ENCODE peak calls at places on chromosomes 4 and X, in nine cellular contexts. One of them, this sample, is unnamed.

GRCh38 chrX:123859409-123859827 is 435 bp upstream of the XIAP start:
- DNase-seq in posterior vena cava: no peak
- DNase-seq in frontal cortex: peak
- DNase-seq in foreskin fibroblast: no peak
- DNase-seq in activated T-cell treated with anti-CD3 and anti-CD28 coated beads for 4 hours: peak
- DNase-seq in ecto neural progenitor cell: no peak
- DNase-seq in T47D: peak
- DNase-seq in transverse colon: peak
- DNase-seq in EL: no peak
- DNase-seq in this sample: peak

GRCh38 chr4:89664521-89664920 is 172.4 kb downstream of the SNCA start:
- DNase-seq in posterior vena cava: no peak
- DNase-seq in frontal cortex: no peak
- DNase-seq in foreskin fibroblast: no peak
- DNase-seq in activated T-cell treated with anti-CD3 and anti-CD28 coated beads for 4 hours: no peak
- DNase-seq in ecto neural progenitor cell: no peak
- DNase-seq in T47D: no peak
- DNase-seq in transverse colon: no peak
- DNase-seq in EL: no peak
- DNase-seq in this sample: no peak

GRCh38 chr4:169968999-169969398 is 57.2 kb downstream of the MFAP3L start:
- DNase-seq in posterior vena cava: no peak
- DNase-seq in frontal cortex: no peak
- DNase-seq in foreskin fibroblast: peak
- DNase-seq in activated T-cell treated with anti-CD3 and anti-CD28 coated beads for 4 hours: no peak
- DNase-seq in ecto neural progenitor cell: no peak
- DNase-seq in T47D: no peak
- DNase-seq in transverse colon: no peak
- DNase-seq in EL: peak
- DNase-seq in this sample: no peak

GRCh38 chr4:158810487-158811215 is 41.8 kb downstream of the FNIP2 start:
- DNase-seq in posterior vena cava: peak
- DNase-seq in frontal cortex: peak
- DNase-seq in foreskin fibroblast: peak
- DNase-seq in activated T-cell treated with anti-CD3 and anti-CD28 coated beads for 4 hours: no peak
- DNase-seq in ecto neural progenitor cell: no peak
- DNase-seq in T47D: no peak
- DNase-seq in transverse colon: peak
- DNase-seq in EL: peak
- DNase-seq in this sample: peak

GRCh38 chr4:89539797-89540711 is 232.5 kb upstream of the GPRIN3 start:
- DNase-seq in posterior vena cava: no peak
- DNase-seq in frontal cortex: no peak
- DNase-seq in foreskin fibroblast: no peak
- DNase-seq in activated T-cell treated with anti-CD3 and anti-CD28 coated beads for 4 hours: no peak
- DNase-seq in ecto neural progenitor cell: no peak
- DNase-seq in T47D: no peak
- DNase-seq in transverse colon: no peak
- DNase-seq in EL: peak
- DNase-seq in this sample: no peak

GRCh38 chr4:2142630-2143427 is 83.7 kb downstream of the NAT8L start:
- DNase-seq in posterior vena cava: no peak
- DNase-seq in frontal cortex: no peak
- DNase-seq in foreskin fibroblast: no peak
- DNase-seq in activated T-cell treated with anti-CD3 and anti-CD28 coated beads for 4 hours: no peak
- DNase-seq in ecto neural progenitor cell: no peak
- DNase-seq in T47D: no peak
- DNase-seq in transverse colon: no peak
- DNase-seq in EL: no peak
- DNase-seq in this sample: no peak

GRCh38 chr4:104449537-104449936 is 45.2 kb downstream of the CXXC4 start:
- DNase-seq in posterior vena cava: no peak
- DNase-seq in frontal cortex: no peak
- DNase-seq in foreskin fibroblast: no peak
- DNase-seq in activated T-cell treated with anti-CD3 and anti-CD28 coated beads for 4 hours: no peak
- DNase-seq in ecto neural progenitor cell: no peak
- DNase-seq in T47D: no peak
- DNase-seq in transverse colon: no peak
- DNase-seq in EL: no peak
- DNase-seq in this sample: no peak

GRCh38 chrX:8629871-8630270 is 102.1 kb downstream of the ANOS1 start:
- DNase-seq in posterior vena cava: no peak
- DNase-seq in frontal cortex: no peak
- DNase-seq in foreskin fibroblast: no peak
- DNase-seq in activated T-cell treated with anti-CD3 and anti-CD28 coated beads for 4 hours: no peak
- DNase-seq in ecto neural progenitor cell: no peak
- DNase-seq in T47D: no peak
- DNase-seq in transverse colon: no peak
- DNase-seq in EL: peak
- DNase-seq in this sample: no peak

GRCh38 chr4:6626066-6626465 is 14.4 kb upstream of the MRFAP1 start:
- DNase-seq in posterior vena cava: peak
- DNase-seq in frontal cortex: no peak
- DNase-seq in foreskin fibroblast: no peak
- DNase-seq in activated T-cell treated with anti-CD3 and anti-CD28 coated beads for 4 hours: no peak
- DNase-seq in ecto neural progenitor cell: no peak
- DNase-seq in T47D: no peak
- DNase-seq in transverse colon: no peak
- DNase-seq in EL: no peak
- DNase-seq in this sample: no peak

GRCh38 chrX:109537324-109537665 is 651 bp downstream of the NXT2 start:
- DNase-seq in posterior vena cava: no peak
- DNase-seq in frontal cortex: no peak
- DNase-seq in foreskin fibroblast: peak
- DNase-seq in activated T-cell treated with anti-CD3 and anti-CD28 coated beads for 4 hours: no peak
- DNase-seq in ecto neural progenitor cell: no peak
- DNase-seq in T47D: peak
- DNase-seq in transverse colon: peak
- DNase-seq in EL: peak
- DNase-seq in this sample: peak

GRCh38 chr4:10120943-10121567 is 4.5 kb upstream of the WDR1 start:
- DNase-seq in posterior vena cava: no peak
- DNase-seq in frontal cortex: no peak
- DNase-seq in foreskin fibroblast: no peak
- DNase-seq in activated T-cell treated with anti-CD3 and anti-CD28 coated beads for 4 hours: no peak
- DNase-seq in ecto neural progenitor cell: no peak
- DNase-seq in T47D: no peak
- DNase-seq in transverse colon: no peak
- DNase-seq in EL: no peak
- DNase-seq in this sample: peak

GRCh38 chr4:99653921-99654890 is 3.4 kb downstream of the C4orf54 start:
- DNase-seq in posterior vena cava: no peak
- DNase-seq in frontal cortex: no peak
- DNase-seq in foreskin fibroblast: no peak
- DNase-seq in activated T-cell treated with anti-CD3 and anti-CD28 coated beads for 4 hours: no peak
- DNase-seq in ecto neural progenitor cell: no peak
- DNase-seq in T47D: no peak
- DNase-seq in transverse colon: no peak
- DNase-seq in EL: peak
- DNase-seq in this sample: no peak

GRCh38 chr4:5760936-5761480 is 50.0 kb downstream of the EVC start:
- DNase-seq in posterior vena cava: no peak
- DNase-seq in frontal cortex: no peak
- DNase-seq in foreskin fibroblast: no peak
- DNase-seq in activated T-cell treated with anti-CD3 and anti-CD28 coated beads for 4 hours: no peak
- DNase-seq in ecto neural progenitor cell: no peak
- DNase-seq in T47D: no peak
- DNase-seq in transverse colon: no peak
- DNase-seq in EL: no peak
- DNase-seq in this sample: no peak

GRCh38 chr4:65383589-65384305 is 286.5 kb downstream of the EPHA5 start:
- DNase-seq in posterior vena cava: no peak
- DNase-seq in frontal cortex: no peak
- DNase-seq in foreskin fibroblast: no peak
- DNase-seq in activated T-cell treated with anti-CD3 and anti-CD28 coated beads for 4 hours: no peak
- DNase-seq in ecto neural progenitor cell: no peak
- DNase-seq in T47D: no peak
- DNase-seq in transverse colon: no peak
- DNase-seq in EL: peak
- DNase-seq in this sample: no peak

GRCh38 chr4:3074846-3075651 is 568 bp downstream of the HTT start:
- DNase-seq in posterior vena cava: peak
- DNase-seq in frontal cortex: peak
- DNase-seq in foreskin fibroblast: peak
- DNase-seq in activated T-cell treated with anti-CD3 and anti-CD28 coated beads for 4 hours: peak
- DNase-seq in ecto neural progenitor cell: peak
- DNase-seq in T47D: peak
- DNase-seq in transverse colon: peak
- DNase-seq in EL: peak
- DNase-seq in this sample: peak

GRCh38 chrX:82451725-82452124 is 1056.4 kb upstream of the POU3F4 start:
- DNase-seq in posterior vena cava: no peak
- DNase-seq in frontal cortex: no peak
- DNase-seq in foreskin fibroblast: no peak
- DNase-seq in activated T-cell treated with anti-CD3 and anti-CD28 coated beads for 4 hours: no peak
- DNase-seq in ecto neural progenitor cell: no peak
- DNase-seq in T47D: no peak
- DNase-seq in transverse colon: no peak
- DNase-seq in EL: no peak
- DNase-seq in this sample: no peak

GRCh38 chr4:140720387-140721087 is 35.6 kb downstream of the TBC1D9 start:
- DNase-seq in posterior vena cava: no peak
- DNase-seq in frontal cortex: no peak
- DNase-seq in foreskin fibroblast: no peak
- DNase-seq in activated T-cell treated with anti-CD3 and anti-CD28 coated beads for 4 hours: no peak
- DNase-seq in ecto neural progenitor cell: no peak
- DNase-seq in T47D: no peak
- DNase-seq in transverse colon: no peak
- DNase-seq in EL: no peak
- DNase-seq in this sample: peak

GRCh38 chr4:118417325-118417724 is 64.5 kb upstream of the PRSS12 start:
- DNase-seq in posterior vena cava: no peak
- DNase-seq in frontal cortex: no peak
- DNase-seq in foreskin fibroblast: no peak
- DNase-seq in activated T-cell treated with anti-CD3 and anti-CD28 coated beads for 4 hours: no peak
- DNase-seq in ecto neural progenitor cell: no peak
- DNase-seq in T47D: no peak
- DNase-seq in transverse colon: no peak
- DNase-seq in EL: peak
- DNase-seq in this sample: no peak

GRCh38 chrX:2863646-2864045 is 34.9 kb downstream of the GYG2 start:
- DNase-seq in posterior vena cava: no peak
- DNase-seq in frontal cortex: no peak
- DNase-seq in foreskin fibroblast: no peak
- DNase-seq in activated T-cell treated with anti-CD3 and anti-CD28 coated beads for 4 hours: no peak
- DNase-seq in ecto neural progenitor cell: no peak
- DNase-seq in T47D: no peak
- DNase-seq in transverse colon: no peak
- DNase-seq in EL: peak
- DNase-seq in this sample: no peak

GRCh38 chr4:85932371-85933305 is 427.2 kb downstream of the MAPK10 start:
- DNase-seq in posterior vena cava: no peak
- DNase-seq in frontal cortex: no peak
- DNase-seq in foreskin fibroblast: no peak
- DNase-seq in activated T-cell treated with anti-CD3 and anti-CD28 coated beads for 4 hours: no peak
- DNase-seq in ecto neural progenitor cell: no peak
- DNase-seq in T47D: no peak
- DNase-seq in transverse colon: no peak
- DNase-seq in EL: peak
- DNase-seq in this sample: peak

GRCh38 chrX:155009994-155010472 is 12.5 kb downstream of the F8 start:
- DNase-seq in posterior vena cava: no peak
- DNase-seq in frontal cortex: no peak
- DNase-seq in foreskin fibroblast: no peak
- DNase-seq in activated T-cell treated with anti-CD3 and anti-CD28 coated beads for 4 hours: no peak
- DNase-seq in ecto neural progenitor cell: no peak
- DNase-seq in T47D: no peak
- DNase-seq in transverse colon: no peak
- DNase-seq in EL: no peak
- DNase-seq in this sample: no peak

GRCh38 chr4:38309471-38309870 is 349.3 kb downstream of the PTTG2 start:
- DNase-seq in posterior vena cava: no peak
- DNase-seq in frontal cortex: no peak
- DNase-seq in foreskin fibroblast: no peak
- DNase-seq in activated T-cell treated with anti-CD3 and anti-CD28 coated beads for 4 hours: no peak
- DNase-seq in ecto neural progenitor cell: no peak
- DNase-seq in T47D: no peak
- DNase-seq in transverse colon: no peak
- DNase-seq in EL: no peak
- DNase-seq in this sample: no peak

GRCh38 chrX:10022273-10022541 is 55.0 kb downstream of the CLDN34 start:
- DNase-seq in posterior vena cava: no peak
- DNase-seq in frontal cortex: no peak
- DNase-seq in foreskin fibroblast: no peak
- DNase-seq in activated T-cell treated with anti-CD3 and anti-CD28 coated beads for 4 hours: no peak
- DNase-seq in ecto neural progenitor cell: no peak
- DNase-seq in T47D: no peak
- DNase-seq in transverse colon: no peak
- DNase-seq in EL: no peak
- DNase-seq in this sample: no peak

GRCh38 chrX:2690856-2691542 is at the start of gene CD99:
- DNase-seq in posterior vena cava: peak
- DNase-seq in frontal cortex: peak
- DNase-seq in foreskin fibroblast: peak
- DNase-seq in activated T-cell treated with anti-CD3 and anti-CD28 coated beads for 4 hours: peak
- DNase-seq in ecto neural progenitor cell: peak
- DNase-seq in T47D: peak
- DNase-seq in transverse colon: peak
- DNase-seq in EL: peak
- DNase-seq in this sample: peak

GRCh38 chr4:142683997-142684396 is 162.1 kb downstream of the INPP4B start:
- DNase-seq in posterior vena cava: no peak
- DNase-seq in frontal cortex: no peak
- DNase-seq in foreskin fibroblast: no peak
- DNase-seq in activated T-cell treated with anti-CD3 and anti-CD28 coated beads for 4 hours: no peak
- DNase-seq in ecto neural progenitor cell: no peak
- DNase-seq in T47D: no peak
- DNase-seq in transverse colon: no peak
- DNase-seq in EL: no peak
- DNase-seq in this sample: no peak

GRCh38 chr4:71607780-71608673 is 175.9 kb downstream of the GC start:
- DNase-seq in posterior vena cava: no peak
- DNase-seq in frontal cortex: no peak
- DNase-seq in foreskin fibroblast: no peak
- DNase-seq in activated T-cell treated with anti-CD3 and anti-CD28 coated beads for 4 hours: no peak
- DNase-seq in ecto neural progenitor cell: no peak
- DNase-seq in T47D: peak
- DNase-seq in transverse colon: no peak
- DNase-seq in EL: peak
- DNase-seq in this sample: no peak

GRCh38 chr4:162274354-162274753 is 110.6 kb upstream of the FSTL5 start:
- DNase-seq in posterior vena cava: no peak
- DNase-seq in frontal cortex: no peak
- DNase-seq in foreskin fibroblast: no peak
- DNase-seq in activated T-cell treated with anti-CD3 and anti-CD28 coated beads for 4 hours: no peak
- DNase-seq in ecto neural progenitor cell: no peak
- DNase-seq in T47D: no peak
- DNase-seq in transverse colon: peak
- DNase-seq in EL: no peak
- DNase-seq in this sample: no peak

GRCh38 chr4:20255251-20255586 is 3.5 kb downstream of the SLIT2 start:
- DNase-seq in posterior vena cava: no peak
- DNase-seq in frontal cortex: no peak
- DNase-seq in foreskin fibroblast: no peak
- DNase-seq in activated T-cell treated with anti-CD3 and anti-CD28 coated beads for 4 hours: no peak
- DNase-seq in ecto neural progenitor cell: no peak
- DNase-seq in T47D: no peak
- DNase-seq in transverse colon: no peak
- DNase-seq in EL: no peak
- DNase-seq in this sample: no peak

GRCh38 chr4:61202100-61202637 is 2.0 kb downstream of the ADGRL3 start:
- DNase-seq in posterior vena cava: peak
- DNase-seq in frontal cortex: peak
- DNase-seq in foreskin fibroblast: no peak
- DNase-seq in activated T-cell treated with anti-CD3 and anti-CD28 coated beads for 4 hours: no peak
- DNase-seq in ecto neural progenitor cell: peak
- DNase-seq in T47D: no peak
- DNase-seq in transverse colon: no peak
- DNase-seq in EL: peak
- DNase-seq in this sample: no peak

GRCh38 chr4:16827762-16828724 is 70.4 kb downstream of the LDB2 start:
- DNase-seq in posterior vena cava: no peak
- DNase-seq in frontal cortex: no peak
- DNase-seq in foreskin fibroblast: no peak
- DNase-seq in activated T-cell treated with anti-CD3 and anti-CD28 coated beads for 4 hours: no peak
- DNase-seq in ecto neural progenitor cell: no peak
- DNase-seq in T47D: no peak
- DNase-seq in transverse colon: no peak
- DNase-seq in EL: peak
- DNase-seq in this sample: no peak

GRCh38 chr4:53476232-53477037 is 99.0 kb downstream of the FIP1L1 start:
- DNase-seq in posterior vena cava: peak
- DNase-seq in frontal cortex: no peak
- DNase-seq in foreskin fibroblast: peak
- DNase-seq in activated T-cell treated with anti-CD3 and anti-CD28 coated beads for 4 hours: no peak
- DNase-seq in ecto neural progenitor cell: no peak
- DNase-seq in T47D: no peak
- DNase-seq in transverse colon: no peak
- DNase-seq in EL: peak
- DNase-seq in this sample: no peak

This sample was measured in small intestine.